ENCODE peak calls at places on chromosomes 3 and 15, in five cellular contexts. L is HepG2, E is HCT116, H is K562, C is SK-N-SH. U is an unnamed sample.

GRCh38 chr3:1532935-1533606 is 440.2 kb downstream of the CNTN6 start:
- DNase-seq in E (no peak), L (no peak), H (no peak), C (no peak), U (no peak)

GRCh38 chr3:12303532-12303931 is 14.7 kb downstream of the PPARG start:
- DNase-seq in H (no peak), E (no peak), L (no peak), C (no peak), U (no peak)

GRCh38 chr3:42836545-42837123 is 27.4 kb downstream of the ACKR2 start:
- DNase-seq in H (peak), E (no peak), L (no peak), C (no peak), U (no peak)

GRCh38 chr15:72179950-72180581 is 17.5 kb downstream of the GRAMD2A start:
- DNase-seq in E (no peak), L (peak), H (no peak), C (no peak), U (no peak)

GRCh38 chr3:29128004-29128403 is 152.9 kb upstream of the RBMS3 start:
- DNase-seq in C (peak), L (no peak), H (no peak), E (no peak), U (no peak)

GRCh38 chr15:95698971-95699370 is 631.5 kb upstream of the NR2F2 start:
- DNase-seq in E (no peak), L (no peak), H (no peak), C (no peak), U (no peak)

GRCh38 chr15:95760508-95760907 is 570.0 kb upstream of the NR2F2 start:
- DNase-seq in E (no peak), L (peak), C (no peak), H (no peak), U (no peak)

GRCh38 chr15:62275818-62276217 is 110.7 kb upstream of the C2CD4B start:
- DNase-seq in L (no peak), C (no peak), H (no peak), E (no peak), U (no peak)

GRCh38 chr15:73930371-73930770 is 4.1 kb downstream of the LOXL1 start:
- DNase-seq in E (no peak), C (no peak), H (no peak), L (no peak), U (no peak)

GRCh38 chr3:188064831-188065493 is 89.0 kb upstream of the LPP start:
- DNase-seq in E (no peak), H (no peak), L (peak), C (no peak), U (peak)

GRCh38 chr3:187955076-187955952 is 198.6 kb upstream of the LPP start:
- DNase-seq in E (no peak), H (no peak), C (no peak), L (peak), U (no peak)

GRCh38 chr3:14525685-14526631 is 14.2 kb downstream of the GRIP2 start:
- DNase-seq in L (no peak), E (no peak), H (no peak), C (no peak), U (no peak)

GRCh38 chr3:60636846-60637245 is 614.4 kb downstream of the FHIT start:
- DNase-seq in L (no peak), E (no peak), H (no peak), C (no peak), U (no peak)
- TF ChIP-seq JUND in L (no peak), E (no peak), H (no peak), C (no peak), U (no peak)

GRCh38 chr3:66107855-66108254 is 69.1 kb upstream of the MAGI1 start:
- DNase-seq in L (no peak), E (no peak), H (no peak), C (peak), U (no peak)
- TF ChIP-seq JUND in L (no peak), E (no peak), H (no peak), C (no peak), U (no peak)

GRCh38 chr3:104101736-104102135 is 1265.0 kb upstream of the ALCAM start:
- DNase-seq in L (no peak), H (no peak), C (no peak), E (no peak), U (no peak)
- TF ChIP-seq JUND in L (no peak), H (no peak), C (no peak), E (no peak), U (no peak)

GRCh38 chr15:92158426-92158825 is 235.3 kb upstream of the ST8SIA2 start:
- DNase-seq in H (no peak), E (peak), C (no peak), L (no peak), U (no peak)
- TF ChIP-seq JUND in H (no peak), E (peak), C (no peak), L (no peak), U (no peak)

GRCh38 chr3:172341482-172342059 is 106.7 kb downstream of the GHSR start:
- DNase-seq in L (peak), E (peak), C (peak), H (peak), U (peak)
- TF ChIP-seq JUND in L (no peak), E (no peak), C (no peak), H (no peak), U (no peak)

GRCh38 chr3:58824777-58825176 is 158.2 kb upstream of the FAM3D start:
- DNase-seq in E (no peak), C (no peak), L (no peak), H (no peak), U (no peak)

DNA sequence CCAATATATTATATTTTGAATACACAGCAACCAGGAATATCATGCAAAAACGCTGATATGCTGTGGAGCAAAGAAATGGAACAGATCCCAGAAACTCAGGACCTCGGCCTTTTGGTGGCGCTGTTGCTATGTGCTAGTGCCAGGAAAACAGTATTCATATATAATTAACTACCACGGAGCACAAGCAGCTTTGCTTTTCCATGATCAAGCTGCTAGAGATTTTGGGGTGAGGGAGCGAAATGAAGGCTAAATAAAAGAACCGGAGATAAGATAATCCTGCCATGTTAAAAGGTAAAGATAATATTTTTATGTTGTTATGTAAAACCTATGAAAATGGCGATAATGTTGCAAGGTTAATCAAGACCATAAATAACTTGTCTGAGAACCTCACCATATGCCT is 157.7 kb upstream of the FAM3D start:
- DNase-seq in E (peak), C (peak), H (peak), L (peak), U (peak)
- TF ChIP-seq JUND in E (no peak), C (no peak), H (no peak), L (no peak), U (no peak)

GRCh38 chr15:39869858-39870515 is 50.1 kb downstream of the GPR176 start:
- DNase-seq in L (no peak), C (no peak), E (no peak), H (no peak), U (no peak)
- TF ChIP-seq JUND in L (no peak), C (no peak), E (no peak), H (no peak), U (no peak)